ENCODE peak calls at places on chromosomes 5 and 9, in five cellular contexts. G is ovary, S is breast epithelium, H is endothelial cell of umbilical vein, U is RWPE2. R is an unnamed sample.

GRCh38 chr5:159536626-159537025 is 206.3 kb upstream of the IL12B start:
- DNase-seq in G (no peak), H (no peak), S (no peak), U (no peak), R (no peak)

GRCh38 chr9:122526602-122527001 is 491 bp downstream of the OR1N1 start:
- DNase-seq in S (no peak), U (no peak), H (no peak), G (no peak), R (no peak)

GRCh38 chr5:146290318-146290717 is 48.3 kb upstream of the POU4F3 start:
- DNase-seq in H (no peak), U (no peak), G (no peak), S (no peak), R (no peak)

GRCh38 chr9:18142964-18143363 is 331.0 kb upstream of the ADAMTSL1 start:
- DNase-seq in G (no peak), H (peak), S (no peak), U (no peak), R (no peak)

GRCh38 chr9:128550226-128550625 is 2.2 kb upstream of the SPTAN1 start:
- DNase-seq in H (no peak), U (no peak), S (no peak), G (no peak), R (no peak)

GRCh38 chr5:160175438-160176218 is 53.7 kb upstream of the FABP6 start:
- DNase-seq in S (no peak), G (peak), U (no peak), H (no peak), R (no peak)

GRCh38 chr5:170572453-170572852 is 68.6 kb downstream of the KCNIP1 start:
- DNase-seq in H (peak), U (peak), G (no peak), S (no peak), R (no peak)

GRCh38 chr9:109963079-109963478 is 183.1 kb downstream of the PALM2AKAP2 start:
- DNase-seq in G (no peak), H (peak), U (no peak), S (no peak), R (no peak)

GRCh38 chr9:22415941-22416691 is 30.5 kb upstream of the DMRTA1 start:
- DNase-seq in S (no peak), U (no peak), H (peak), G (no peak), R (no peak)

DNA sequence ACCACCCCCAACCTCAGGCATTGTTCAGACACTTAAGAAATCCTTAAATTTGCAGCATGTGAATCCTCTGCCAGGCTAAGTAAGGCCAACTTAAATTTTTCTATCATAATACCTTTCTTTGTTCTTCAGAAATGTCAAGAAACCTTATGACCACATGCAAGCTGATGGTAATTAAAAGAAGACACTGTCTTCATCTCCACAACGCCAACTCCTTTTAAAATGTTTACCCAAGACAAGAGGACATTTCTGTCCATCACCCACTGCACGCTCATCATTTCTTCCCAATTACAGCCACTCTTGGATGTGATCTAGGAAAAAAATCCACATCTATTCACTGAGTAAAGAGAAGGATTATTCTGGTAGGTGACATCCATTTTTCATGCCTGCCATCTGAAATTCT is 6.1 kb upstream of the IFNK start:
- DNase-seq in G (no peak), S (no peak), H (no peak), U (no peak), R (no peak)
- H3K27ac ChIP-seq in G (no peak), S (peak), H (no peak), U (peak), R (no peak)

DNA sequence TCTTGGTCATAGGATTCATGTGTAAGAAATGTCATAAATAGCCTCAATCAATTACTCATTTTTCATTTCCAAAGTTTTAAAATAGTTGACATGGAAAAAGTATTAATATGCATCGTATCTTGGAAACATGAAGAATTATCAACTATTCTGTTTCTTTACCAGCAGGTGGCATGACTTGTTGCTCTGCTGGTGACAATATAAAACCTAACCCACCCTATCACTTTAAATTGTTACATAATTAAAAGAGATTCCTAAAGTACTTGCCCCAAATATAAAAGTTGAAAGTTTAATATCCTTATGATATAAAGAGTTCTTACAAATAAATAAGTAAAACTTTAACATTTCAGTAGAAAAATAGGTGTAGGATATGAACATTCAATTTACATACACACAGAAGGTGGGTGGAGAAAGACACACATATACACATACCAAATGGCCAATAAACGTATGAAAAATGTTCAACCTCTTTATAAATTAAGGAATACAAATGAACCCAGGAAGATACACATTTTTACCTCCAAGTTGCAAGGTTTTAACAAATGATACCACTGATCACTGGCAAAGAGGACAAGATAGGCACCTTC is 30.6 kb downstream of the MAP1B start:
- DNase-seq in U (no peak), S (no peak), H (peak), G (no peak), R (no peak)
- TF ChIP-seq CTCF in U (peak), S (peak), H (peak), G (peak), R (peak)

DNA sequence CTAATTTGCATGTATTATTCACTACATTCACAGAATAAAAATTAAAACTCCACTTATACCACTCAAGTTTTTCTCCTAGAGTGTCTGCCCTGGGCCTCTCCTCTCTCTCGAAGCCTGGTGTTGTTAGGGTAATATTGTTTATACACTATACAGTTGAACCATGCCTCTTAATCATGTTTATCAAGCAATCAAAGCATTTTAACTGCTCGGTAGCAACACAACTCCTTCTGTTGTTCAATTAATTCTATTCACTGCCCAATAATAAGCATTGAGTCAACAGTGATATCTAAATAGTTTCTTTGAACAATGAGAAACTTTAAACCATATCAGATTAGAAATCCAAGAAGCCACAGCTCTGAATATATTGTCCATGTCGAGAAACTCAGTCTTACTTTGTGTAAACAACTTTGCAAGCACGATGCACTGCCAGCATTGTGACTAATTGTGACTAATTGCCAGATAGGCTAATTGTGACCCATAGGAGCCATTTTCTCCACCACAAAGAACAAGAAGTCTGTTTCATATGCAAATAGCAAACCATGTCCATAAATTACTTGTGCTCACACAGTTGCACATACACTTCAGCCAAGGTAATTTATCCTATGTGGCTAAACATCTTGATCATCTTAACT is at the start of gene DNAH5:
- DNase-seq in U (no peak), G (no peak), H (no peak), S (no peak), R (no peak)
- H3K27ac ChIP-seq in U (no peak), G (no peak), H (no peak), S (no peak), R (no peak)

GRCh38 chr9:70490478-70490877 is 76.0 kb upstream of the KLF9 start:
- DNase-seq in U (no peak), H (no peak), G (no peak), S (no peak), R (no peak)
- TF ChIP-seq CTCF in U (no peak), H (no peak), G (no peak), S (no peak), R (no peak)

GRCh38 chr5:17223375-17224185 is 6.1 kb downstream of the BASP1 start:
- DNase-seq in U (no peak), S (no peak), G (no peak), H (no peak), R (no peak)
- H3K27ac ChIP-seq in U (peak), S (no peak), G (no peak), H (no peak), R (no peak)

GRCh38 chr9:114372971-114373591 is 14.7 kb downstream of the AKNA start:
- DNase-seq in H (no peak), G (peak), S (peak), U (no peak), R (peak)
- TF ChIP-seq CTCF in H (no peak), G (no peak), S (no peak), U (no peak), R (no peak)

R was measured in CD8-positive, alpha-beta T cell.